ENCODE peak calls at places on chromosome 16, in seven cellular contexts. Q is HuH-7, T is RCC 7860, F is fibroblast of pulmonary artery, G is sigmoid colon, D is HS-27A, V is RPMI8226. C is an unnamed sample.

GRCh38 chr16:87314990-87315420 is 2.2 kb downstream of the C16orf95 start:
- DNase-seq in Q (no peak), T (no peak), F (no peak), G (peak), D (no peak), V (no peak), C (no peak)

GRCh38 chr16:58019866-58020538 is 5.6 kb upstream of the MMP15 start:
- DNase-seq in Q (no peak), T (no peak), F (no peak), G (no peak), D (no peak), V (no peak), C (no peak)

GRCh38 chr16:15576960-15577958 is 65.7 kb downstream of the MARF1 start:
- DNase-seq in Q (no peak), T (no peak), F (no peak), G (no peak), D (no peak), V (no peak), C (peak)

GRCh38 chr16:50371936-50372595 is 3.3 kb upstream of the BRD7 start:
- DNase-seq in Q (no peak), T (no peak), F (peak), G (no peak), D (no peak), V (peak), C (no peak)

GRCh38 chr16:16151315-16151714 is 72.0 kb downstream of the ABCC6 start:
- DNase-seq in Q (no peak), T (no peak), F (no peak), G (no peak), D (no peak), V (no peak), C (no peak)

GRCh38 chr16:67395458-67396158 is 2.3 kb upstream of the TPPP3 start:
- DNase-seq in Q (no peak), T (no peak), F (no peak), G (peak), D (no peak), V (no peak), C (no peak)

GRCh38 chr16:88792078-88792550 is 7.1 kb upstream of the PIEZO1 start:
- DNase-seq in Q (no peak), T (no peak), F (no peak), G (no peak), D (no peak), V (no peak), C (no peak)

GRCh38 chr16:73033271-73033998 is 14.5 kb downstream of the ZFHX3 start:
- DNase-seq in Q (no peak), T (no peak), F (no peak), G (no peak), D (no peak), V (no peak), C (no peak)

GRCh38 chr16:88448461-88449266 is 4.4 kb upstream of the ZFPM1 start:
- DNase-seq in Q (no peak), T (no peak), F (no peak), G (no peak), D (no peak), V (no peak), C (no peak)

GRCh38 chr16:9670058-9670457 is 512.2 kb downstream of the GRIN2A start:
- DNase-seq in Q (no peak), T (no peak), F (no peak), G (no peak), D (no peak), V (no peak), C (no peak)

GRCh38 chr16:49277766-49278566 is 3.7 kb downstream of the CBLN1 start:
- DNase-seq in Q (no peak), T (no peak), F (no peak), G (no peak), D (no peak), V (no peak), C (no peak)

C was measured in K562.